ENCODE peak calls at places on chromosomes 6 and 20, in ten cellular contexts. D, Q, R, M, Z, U, B, G, L and A are unnamed samples.

GRCh38 chr20:4117867-4118266 is 102.5 kb upstream of the RNF24 start:
- DNase-seq in G (no peak), Z (no peak), U (no peak), L (no peak), B (no peak), Q (no peak), R (no peak), M (no peak), D (no peak), A (no peak)

GRCh38 chr6:32852018-32852843 is 1.3 kb downstream of the TAP1 start:
- DNase-seq in G (no peak), Z (no peak), L (peak), Q (no peak), U (peak), D (peak), M (no peak), R (peak), B (no peak), A (no peak)

GRCh38 chr20:53657732-53658131 is 64.1 kb upstream of the ZNF217 start:
- DNase-seq in R (no peak), Q (no peak), L (no peak), D (no peak), M (no peak), U (no peak), Z (no peak), B (no peak), G (no peak), A (no peak)

GRCh38 chr6:12289655-12290489 is at the start of gene EDN1:
- DNase-seq in R (peak), U (peak), Q (peak), Z (peak), M (peak), L (no peak), D (peak), G (peak), B (peak), A (peak)

GRCh38 chr6:72787521-72788031 is 165.7 kb downstream of the KCNQ5 start:
- DNase-seq in D (no peak), M (no peak), L (no peak), Q (no peak), G (no peak), Z (no peak), U (no peak), B (no peak), R (no peak), A (no peak)

GRCh38 chr6:46816626-46817025 is 23.4 kb downstream of the MEP1A start:
- DNase-seq in U (no peak), Q (no peak), M (no peak), L (no peak), D (no peak), G (no peak), R (no peak), Z (no peak), B (no peak), A (no peak)

GRCh38 chr6:52304917-52305316 is 20.4 kb upstream of the MCM3 start:
- DNase-seq in L (no peak), Q (no peak), M (no peak), G (no peak), U (no peak), R (no peak), Z (no peak), D (no peak), B (no peak), A (no peak)

GRCh38 chr20:35560105-35560511 is 18.2 kb downstream of the ERGIC3 start:
- DNase-seq in D (peak), Q (no peak), M (no peak), G (no peak), L (no peak), R (peak), U (no peak), Z (no peak), B (no peak), A (peak)

GRCh38 chr6:133741375-133741861 is 147.5 kb upstream of the TCF21 start:
- DNase-seq in B (no peak), M (no peak), U (no peak), R (no peak), D (no peak), Z (no peak), G (peak), Q (no peak), L (no peak), A (no peak)

GRCh38 chr20:48008850-48009535 is 223.7 kb upstream of the SULF2 start:
- DNase-seq in G (no peak), Q (no peak), L (no peak), D (no peak), R (no peak), B (no peak), Z (no peak), U (no peak), M (no peak), A (no peak)

GRCh38 chr6:89209457-89209856 is 7.7 kb downstream of the GABRR1 start:
- DNase-seq in L (peak), D (no peak), G (no peak), U (no peak), Q (no peak), B (no peak), M (no peak), R (no peak), Z (no peak), A (no peak)

GRCh38 chr6:114108119-114109002 is 137.4 kb upstream of the HDAC2 start:
- DNase-seq in G (peak), M (peak), B (no peak), D (peak), U (peak), Z (peak), L (no peak), Q (no peak), R (peak), A (peak)

GRCh38 chr20:63686492-63687321 is 9.7 kb upstream of the TNFRSF6B start:
- DNase-seq in Q (peak), G (no peak), D (peak), Z (no peak), U (peak), R (peak), L (peak), B (no peak), M (no peak), A (peak)

GRCh38 chr20:46928580-46929132 is 34.0 kb downstream of the EYA2 start:
- DNase-seq in Z (no peak), Q (no peak), R (no peak), G (no peak), U (peak), M (no peak), D (no peak), L (no peak), B (no peak), A (no peak)

GRCh38 chr6:151022492-151022891 is 157.0 kb downstream of the MTHFD1L start:
- DNase-seq in D (no peak), Z (no peak), B (no peak), Q (no peak), G (no peak), L (no peak), R (no peak), U (no peak), M (no peak), A (no peak)

GRCh38 chr6:151024597-151024996 is 159.1 kb downstream of the MTHFD1L start:
- DNase-seq in D (no peak), L (no peak), Z (no peak), U (no peak), R (no peak), G (no peak), M (no peak), B (no peak), Q (no peak), A (no peak)

GRCh38 chr6:151018911-151019795 is 153.7 kb downstream of the MTHFD1L start:
- DNase-seq in U (no peak), Q (no peak), D (no peak), G (no peak), B (no peak), L (no peak), Z (no peak), R (no peak), M (no peak), A (no peak)

GRCh38 chr6:151023346-151023745 is 157.8 kb downstream of the MTHFD1L start:
- DNase-seq in R (no peak), U (no peak), G (no peak), Q (no peak), M (no peak), L (no peak), D (no peak), Z (no peak), B (no peak), A (no peak)

DNA sequence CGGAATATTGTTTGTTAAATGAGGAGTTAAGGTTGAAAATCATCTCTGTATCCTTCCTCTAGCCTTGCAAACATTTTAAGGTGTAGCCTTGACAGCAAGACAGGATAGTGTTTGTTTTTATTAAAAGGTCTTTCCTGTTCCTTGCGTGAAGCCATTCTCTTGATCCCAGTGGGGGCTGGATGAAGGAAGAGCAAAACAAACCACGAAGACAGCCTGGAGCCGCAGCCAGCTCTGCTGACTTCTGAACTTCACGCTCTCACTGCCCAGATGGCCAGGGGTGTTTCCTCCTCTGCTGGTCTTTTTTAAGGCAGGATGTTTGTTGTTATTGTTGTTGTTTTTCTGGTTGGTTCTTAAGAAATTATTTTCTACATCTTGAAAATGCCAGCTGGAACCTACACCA is 156.4 kb downstream of the MTHFD1L start:
- DNase-seq in Q (no peak), Z (no peak), U (no peak), B (no peak), D (no peak), G (no peak), M (no peak), R (no peak), L (no peak), A (no peak)
- TF ChIP-seq POLR2AphosphoS5 in Q (no peak), Z (no peak), U (no peak), B (no peak), D (no peak), G (no peak), M (no peak), R (no peak), L (no peak), A (peak)

DNA sequence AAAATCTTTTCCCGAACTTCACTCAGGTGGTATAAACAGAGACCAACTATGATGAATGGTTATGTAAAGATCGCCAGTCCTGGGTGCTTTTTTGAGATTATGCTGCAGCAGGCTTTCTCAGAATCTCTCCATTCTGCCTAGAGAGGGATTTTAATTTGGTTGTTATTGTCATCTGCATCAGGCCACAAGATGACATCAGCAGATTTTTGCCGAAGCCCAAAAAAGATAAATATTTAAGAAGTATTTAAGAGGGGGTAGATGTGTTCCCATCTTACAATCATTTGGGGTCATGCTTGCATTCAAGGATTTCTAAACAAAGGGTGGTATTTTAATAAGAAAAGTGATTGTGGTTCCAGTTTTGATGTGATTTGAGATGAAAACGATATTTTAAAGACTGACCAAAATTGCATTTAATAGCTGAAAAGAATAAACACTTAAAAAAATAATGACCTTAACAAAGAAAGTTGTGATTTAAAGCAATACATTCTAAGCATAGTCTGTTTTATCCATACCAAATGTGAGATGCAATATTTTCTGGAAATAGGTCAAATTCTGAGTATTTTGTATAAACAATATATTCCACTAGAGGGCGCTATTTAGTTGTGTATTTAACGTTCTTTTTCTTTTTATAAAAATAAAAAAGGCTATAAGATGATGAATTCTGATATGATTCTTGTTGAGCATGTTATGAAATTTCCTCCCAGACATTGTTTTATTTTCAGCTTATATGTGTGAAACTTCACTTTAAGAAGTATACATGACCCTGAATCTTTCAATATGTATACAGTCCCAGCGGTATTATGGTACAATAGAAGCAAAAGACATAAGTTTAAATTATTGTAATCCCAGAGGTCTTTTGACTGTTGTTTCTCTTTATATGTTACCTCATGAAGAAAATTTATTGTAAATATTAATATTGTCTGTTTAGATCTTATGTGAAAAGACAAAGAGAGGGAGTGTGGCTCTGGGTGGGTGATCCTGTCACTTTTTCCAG is 51.0 kb upstream of the ZFP64 start:
- DNase-seq in Z (no peak), M (no peak), Q (no peak), L (no peak), R (no peak), D (no peak), B (no peak), U (no peak), G (peak), A (no peak)
- TF ChIP-seq EP300 in Z (no peak), M (no peak), Q (no peak), L (no peak), R (no peak), D (no peak), B (no peak), U (no peak), G (no peak), A (no peak)

DNA sequence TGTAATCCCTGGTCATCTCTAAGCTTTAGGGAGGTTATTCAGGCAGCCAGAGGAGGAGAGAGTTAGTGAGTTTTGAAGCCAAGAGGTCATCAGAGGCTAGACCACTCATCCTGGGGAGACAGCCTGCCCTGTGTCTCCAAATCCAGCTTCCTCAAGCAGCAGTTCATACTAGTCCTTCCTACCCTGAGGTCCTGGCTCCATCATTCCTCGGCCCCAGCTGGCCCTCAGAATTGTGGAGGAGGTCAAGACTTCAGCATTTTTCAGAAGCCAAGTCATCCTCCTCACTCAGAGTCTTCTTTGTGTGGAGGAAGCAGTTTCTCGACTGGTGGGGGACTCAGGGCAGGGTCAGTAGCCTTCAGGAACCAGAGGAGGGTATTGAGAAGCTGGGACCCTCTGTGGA is 12.4 kb upstream of the KIAA1755 start:
- DNase-seq in G (no peak), Z (no peak), U (peak), R (no peak), Q (no peak), L (no peak), M (no peak), D (no peak), B (no peak), A (no peak)
- TF ChIP-seq POLR2A in G (no peak), Z (no peak), U (no peak), R (no peak), Q (no peak), L (no peak), M (no peak), D (no peak), B (no peak), A (no peak)

GRCh38 chr6:138504764-138505689 is 5.7 kb upstream of the NHSL1 start:
- DNase-seq in D (no peak), M (no peak), L (no peak), Q (no peak), G (no peak), Z (no peak), U (no peak), B (no peak), R (no peak), A (no peak)

GRCh38 chr6:138512615-138513014 is 13.3 kb upstream of the NHSL1 start:
- DNase-seq in B (no peak), Z (no peak), M (no peak), U (no peak), D (no peak), R (no peak), L (no peak), Q (no peak), G (no peak), A (no peak)

GRCh38 chr6:138508676-138508988 is 9.3 kb upstream of the NHSL1 start:
- DNase-seq in B (no peak), G (no peak), U (no peak), Z (no peak), R (no peak), Q (no peak), L (no peak), D (no peak), M (no peak), A (no peak)

GRCh38 chr6:138507977-138508675 is 8.8 kb upstream of the NHSL1 start:
- DNase-seq in Q (no peak), U (no peak), R (peak), Z (no peak), B (no peak), L (no peak), G (no peak), M (peak), D (peak), A (no peak)

GRCh38 chr6:138509371-138509770 is 10.1 kb upstream of the NHSL1 start:
- DNase-seq in M (peak), U (peak), L (no peak), G (peak), Z (no peak), B (no peak), Q (no peak), R (peak), D (peak), A (peak)
- TF ChIP-seq POLR2AphosphoS5 in M (no peak), U (no peak), L (no peak), G (no peak), Z (no peak), B (no peak), Q (no peak), R (no peak), D (no peak), A (no peak)

GRCh38 chr20:18663932-18664331 is 76.1 kb downstream of the DTD1 start:
- DNase-seq in R (no peak), Q (no peak), M (no peak), U (no peak), L (no peak), B (no peak), G (no peak), Z (no peak), D (no peak), A (no peak)
- TF ChIP-seq EP300 in R (no peak), Q (no peak), M (no peak), U (no peak), L (no peak), B (no peak), G (no peak), Z (no peak), D (no peak), A (no peak)

GRCh38 chr6:87322304-87323212 is at the start of gene SMIM8:
- DNase-seq in M (peak), B (peak), G (peak), R (peak), Z (peak), U (peak), D (peak), Q (peak), L (no peak), A (peak)
- TF ChIP-seq POLR2A in M (peak), B (peak), G (peak), R (no peak), Z (peak), U (no peak), D (peak), Q (no peak), L (no peak), A (no peak)